ENCODE peak calls at places on chromosomes 11 and 22, in ten cellular contexts. One of them, this sample, is unnamed.

GRCh38 chr11:120343429-120343828 is 7.2 kb downstream of the ARHGEF12 start:
- DNase-seq in GM10248: peak
- DNase-seq in cardiac muscle cell: no peak
- DNase-seq in osteocyte: no peak
- DNase-seq in fibroblast of mammary gland: no peak
- DNase-seq in HCT116: no peak
- DNase-seq in CD8-positive, alpha-beta T cell: no peak
- DNase-seq in activated CD8-positive, alpha-beta T cell treated with anti-CD3 and anti-CD28 coated beads for 36 hours: peak
- DNase-seq in A673: peak
- DNase-seq in A549: no peak
- DNase-seq in this sample: no peak

GRCh38 chr22:44524806-44525205 is 26.8 kb upstream of the RTL6 start:
- DNase-seq in GM10248: no peak
- DNase-seq in cardiac muscle cell: no peak
- DNase-seq in osteocyte: peak
- DNase-seq in fibroblast of mammary gland: peak
- DNase-seq in HCT116: no peak
- DNase-seq in CD8-positive, alpha-beta T cell: no peak
- DNase-seq in activated CD8-positive, alpha-beta T cell treated with anti-CD3 and anti-CD28 coated beads for 36 hours: no peak
- DNase-seq in A673: no peak
- DNase-seq in A549: no peak
- DNase-seq in this sample: no peak

GRCh38 chr11:2582958-2583604 is 116.7 kb downstream of the KCNQ1OT1 start:
- DNase-seq in GM10248: no peak
- DNase-seq in cardiac muscle cell: no peak
- DNase-seq in osteocyte: peak
- DNase-seq in fibroblast of mammary gland: no peak
- DNase-seq in HCT116: no peak
- DNase-seq in CD8-positive, alpha-beta T cell: no peak
- DNase-seq in activated CD8-positive, alpha-beta T cell treated with anti-CD3 and anti-CD28 coated beads for 36 hours: no peak
- DNase-seq in A673: peak
- DNase-seq in A549: no peak
- DNase-seq in this sample: no peak

GRCh38 chr22:22554324-22555284 is 4.5 kb downstream of the PRAME start:
- DNase-seq in GM10248: peak
- DNase-seq in cardiac muscle cell: no peak
- DNase-seq in osteocyte: no peak
- DNase-seq in fibroblast of mammary gland: no peak
- DNase-seq in HCT116: no peak
- DNase-seq in CD8-positive, alpha-beta T cell: no peak
- DNase-seq in activated CD8-positive, alpha-beta T cell treated with anti-CD3 and anti-CD28 coated beads for 36 hours: no peak
- DNase-seq in A673: no peak
- DNase-seq in A549: no peak
- DNase-seq in this sample: no peak

GRCh38 chr22:39231197-39231950 is 13.4 kb downstream of the PDGFB start:
- DNase-seq in GM10248: no peak
- DNase-seq in cardiac muscle cell: no peak
- DNase-seq in osteocyte: no peak
- DNase-seq in fibroblast of mammary gland: no peak
- DNase-seq in HCT116: no peak
- DNase-seq in CD8-positive, alpha-beta T cell: no peak
- DNase-seq in activated CD8-positive, alpha-beta T cell treated with anti-CD3 and anti-CD28 coated beads for 36 hours: no peak
- DNase-seq in A673: no peak
- DNase-seq in A549: no peak
- DNase-seq in this sample: no peak

GRCh38 chr11:117407016-117407415 is 79.4 kb downstream of the CEP164 start:
- DNase-seq in GM10248: no peak
- DNase-seq in cardiac muscle cell: no peak
- DNase-seq in osteocyte: no peak
- DNase-seq in fibroblast of mammary gland: no peak
- DNase-seq in HCT116: no peak
- DNase-seq in CD8-positive, alpha-beta T cell: no peak
- DNase-seq in activated CD8-positive, alpha-beta T cell treated with anti-CD3 and anti-CD28 coated beads for 36 hours: no peak
- DNase-seq in A673: no peak
- DNase-seq in A549: no peak
- DNase-seq in this sample: no peak

GRCh38 chr22:36206255-36206654 is 4.6 kb upstream of the APOL4 start:
- DNase-seq in GM10248: no peak
- DNase-seq in cardiac muscle cell: no peak
- DNase-seq in osteocyte: no peak
- DNase-seq in fibroblast of mammary gland: no peak
- DNase-seq in HCT116: no peak
- DNase-seq in CD8-positive, alpha-beta T cell: no peak
- DNase-seq in activated CD8-positive, alpha-beta T cell treated with anti-CD3 and anti-CD28 coated beads for 36 hours: no peak
- DNase-seq in A673: no peak
- DNase-seq in A549: no peak
- DNase-seq in this sample: no peak

GRCh38 chr11:15663778-15664218 is 549.1 kb downstream of the INSC start:
- DNase-seq in GM10248: no peak
- DNase-seq in cardiac muscle cell: no peak
- DNase-seq in osteocyte: peak
- DNase-seq in fibroblast of mammary gland: no peak
- DNase-seq in HCT116: no peak
- DNase-seq in CD8-positive, alpha-beta T cell: no peak
- DNase-seq in activated CD8-positive, alpha-beta T cell treated with anti-CD3 and anti-CD28 coated beads for 36 hours: no peak
- DNase-seq in A673: peak
- DNase-seq in A549: no peak
- DNase-seq in this sample: no peak

GRCh38 chr11:95544095-95544795 is 245.3 kb downstream of the FAM76B start:
- DNase-seq in GM10248: no peak
- DNase-seq in cardiac muscle cell: no peak
- DNase-seq in osteocyte: no peak
- DNase-seq in fibroblast of mammary gland: peak
- DNase-seq in HCT116: no peak
- DNase-seq in CD8-positive, alpha-beta T cell: no peak
- DNase-seq in activated CD8-positive, alpha-beta T cell treated with anti-CD3 and anti-CD28 coated beads for 36 hours: no peak
- DNase-seq in A673: no peak
- DNase-seq in A549: no peak
- DNase-seq in this sample: no peak

GRCh38 chr11:2482199-2482598 is 37.4 kb downstream of the KCNQ1 start:
- DNase-seq in GM10248: no peak
- DNase-seq in cardiac muscle cell: no peak
- DNase-seq in osteocyte: no peak
- DNase-seq in fibroblast of mammary gland: no peak
- DNase-seq in HCT116: no peak
- DNase-seq in CD8-positive, alpha-beta T cell: no peak
- DNase-seq in activated CD8-positive, alpha-beta T cell treated with anti-CD3 and anti-CD28 coated beads for 36 hours: no peak
- DNase-seq in A673: no peak
- DNase-seq in A549: no peak
- DNase-seq in this sample: no peak

GRCh38 chr22:20584029-20584871 is 76.8 kb downstream of the MED15 start:
- DNase-seq in GM10248: no peak
- DNase-seq in cardiac muscle cell: no peak
- DNase-seq in osteocyte: no peak
- DNase-seq in fibroblast of mammary gland: no peak
- DNase-seq in HCT116: no peak
- DNase-seq in CD8-positive, alpha-beta T cell: no peak
- DNase-seq in activated CD8-positive, alpha-beta T cell treated with anti-CD3 and anti-CD28 coated beads for 36 hours: no peak
- DNase-seq in A673: no peak
- DNase-seq in A549: no peak
- DNase-seq in this sample: no peak

DNA sequence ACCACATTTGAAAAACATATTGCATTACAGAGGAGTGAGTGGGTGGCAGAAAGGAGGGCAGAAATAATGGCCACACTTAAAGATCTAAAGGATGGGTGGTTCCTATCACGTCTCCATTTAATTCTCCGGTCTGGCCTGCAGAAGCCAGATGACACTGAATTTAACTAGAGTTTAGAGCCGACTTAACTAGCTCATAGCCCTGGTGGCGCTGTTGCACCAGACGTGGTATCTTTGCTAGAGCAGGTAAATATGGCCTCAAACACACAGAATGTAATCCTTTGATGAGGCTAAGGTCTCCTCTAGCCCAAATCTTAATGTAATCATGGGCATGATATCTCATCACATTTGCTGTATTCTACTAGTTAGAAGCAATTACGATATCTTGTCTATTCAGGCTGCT is 51.5 kb upstream of the GAL start:
- DNase-seq in GM10248: no peak
- DNase-seq in cardiac muscle cell: peak
- DNase-seq in osteocyte: peak
- DNase-seq in fibroblast of mammary gland: peak
- DNase-seq in HCT116: peak
- DNase-seq in CD8-positive, alpha-beta T cell: peak
- DNase-seq in activated CD8-positive, alpha-beta T cell treated with anti-CD3 and anti-CD28 coated beads for 36 hours: peak
- DNase-seq in A673: peak
- DNase-seq in A549: peak
- DNase-seq in this sample: peak
- TF ChIP-seq CTCF in GM10248: peak
- TF ChIP-seq CTCF in cardiac muscle cell: peak
- TF ChIP-seq CTCF in osteocyte: peak
- TF ChIP-seq CTCF in fibroblast of mammary gland: peak
- TF ChIP-seq CTCF in HCT116: peak
- TF ChIP-seq CTCF in CD8-positive, alpha-beta T cell: peak
- TF ChIP-seq CTCF in activated CD8-positive, alpha-beta T cell treated with anti-CD3 and anti-CD28 coated beads for 36 hours: peak
- TF ChIP-seq CTCF in A673: peak
- TF ChIP-seq CTCF in A549: peak
- TF ChIP-seq CTCF in this sample: peak

DNA sequence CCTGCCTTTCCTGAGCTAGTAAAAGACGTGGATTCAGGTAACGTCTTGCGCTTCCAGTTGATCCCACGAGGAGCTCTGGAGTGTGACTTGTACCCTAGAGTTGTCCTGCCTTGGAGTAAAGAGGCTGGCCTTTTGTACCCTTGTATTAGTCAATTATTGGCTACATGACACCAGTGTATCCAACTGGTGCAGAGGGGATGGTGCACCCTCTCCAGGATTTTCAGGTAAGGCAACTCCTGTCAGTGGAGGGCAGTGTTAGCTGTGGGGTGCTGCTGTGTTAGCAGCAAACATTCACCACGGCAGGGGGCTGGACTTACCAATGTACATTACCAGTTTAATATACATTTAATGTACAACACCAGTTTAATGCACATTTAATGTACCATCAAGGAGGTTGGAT is 233.5 kb downstream of the MIAT start:
- DNase-seq in GM10248: no peak
- DNase-seq in cardiac muscle cell: peak
- DNase-seq in osteocyte: no peak
- DNase-seq in fibroblast of mammary gland: no peak
- DNase-seq in HCT116: peak
- DNase-seq in CD8-positive, alpha-beta T cell: no peak
- DNase-seq in activated CD8-positive, alpha-beta T cell treated with anti-CD3 and anti-CD28 coated beads for 36 hours: peak
- DNase-seq in A673: no peak
- DNase-seq in A549: no peak
- DNase-seq in this sample: no peak
- TF ChIP-seq CTCF in GM10248: no peak
- TF ChIP-seq CTCF in cardiac muscle cell: no peak
- TF ChIP-seq CTCF in osteocyte: peak
- TF ChIP-seq CTCF in fibroblast of mammary gland: no peak
- TF ChIP-seq CTCF in HCT116: peak
- TF ChIP-seq CTCF in CD8-positive, alpha-beta T cell: no peak
- TF ChIP-seq CTCF in activated CD8-positive, alpha-beta T cell treated with anti-CD3 and anti-CD28 coated beads for 36 hours: no peak
- TF ChIP-seq CTCF in A673: peak
- TF ChIP-seq CTCF in A549: peak
- TF ChIP-seq CTCF in this sample: no peak

DNA sequence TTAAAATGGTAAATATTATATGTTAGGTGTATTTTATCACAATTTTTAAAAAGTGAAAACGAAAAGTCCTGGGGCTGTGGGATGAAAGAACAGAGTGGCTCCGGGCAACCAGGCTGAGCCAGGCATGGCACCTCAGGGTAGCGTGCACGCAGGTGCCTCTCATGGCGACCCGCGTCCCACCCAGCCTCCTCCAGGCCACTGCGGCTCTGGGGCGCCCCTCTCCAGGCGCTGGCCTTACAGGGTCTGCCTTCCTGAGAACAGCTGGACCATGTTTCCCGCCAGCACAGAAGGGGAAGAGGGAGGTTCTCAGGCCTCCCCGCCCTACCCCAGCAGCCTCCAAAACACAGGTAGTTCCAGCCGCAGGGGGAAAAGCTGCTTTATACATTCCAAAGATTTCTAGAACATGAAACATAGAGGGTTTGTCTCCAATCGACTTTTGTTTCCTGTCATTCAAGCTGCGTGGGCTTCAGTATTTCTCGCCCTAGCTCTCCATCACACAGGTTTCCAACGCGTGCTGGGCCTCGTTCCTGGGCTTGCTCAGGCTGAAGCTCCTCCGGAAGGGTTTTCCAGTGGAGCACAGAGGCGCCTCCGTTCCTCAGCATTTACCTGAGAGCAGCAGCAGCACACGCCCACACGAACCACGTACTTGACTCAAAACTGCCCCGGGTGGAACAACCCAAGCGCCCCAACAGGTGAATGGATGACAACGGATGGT is 10.5 kb downstream of the EHD1 start:
- DNase-seq in GM10248: no peak
- DNase-seq in cardiac muscle cell: no peak
- DNase-seq in osteocyte: no peak
- DNase-seq in fibroblast of mammary gland: no peak
- DNase-seq in HCT116: no peak
- DNase-seq in CD8-positive, alpha-beta T cell: no peak
- DNase-seq in activated CD8-positive, alpha-beta T cell treated with anti-CD3 and anti-CD28 coated beads for 36 hours: no peak
- DNase-seq in A673: no peak
- DNase-seq in A549: no peak
- DNase-seq in this sample: no peak
- TF ChIP-seq CTCF in GM10248: no peak
- TF ChIP-seq CTCF in cardiac muscle cell: no peak
- TF ChIP-seq CTCF in osteocyte: no peak
- TF ChIP-seq CTCF in fibroblast of mammary gland: no peak
- TF ChIP-seq CTCF in HCT116: no peak
- TF ChIP-seq CTCF in CD8-positive, alpha-beta T cell: no peak
- TF ChIP-seq CTCF in activated CD8-positive, alpha-beta T cell treated with anti-CD3 and anti-CD28 coated beads for 36 hours: no peak
- TF ChIP-seq CTCF in A673: no peak
- TF ChIP-seq CTCF in A549: no peak
- TF ChIP-seq CTCF in this sample: no peak

GRCh38 chr11:59615132-59615636 is 390 bp downstream of the OSBP start:
- DNase-seq in GM10248: peak
- DNase-seq in cardiac muscle cell: no peak
- DNase-seq in osteocyte: no peak
- DNase-seq in fibroblast of mammary gland: no peak
- DNase-seq in HCT116: peak
- DNase-seq in CD8-positive, alpha-beta T cell: peak
- DNase-seq in activated CD8-positive, alpha-beta T cell treated with anti-CD3 and anti-CD28 coated beads for 36 hours: peak
- DNase-seq in A673: peak
- DNase-seq in A549: peak
- DNase-seq in this sample: peak
- TF ChIP-seq CTCF in GM10248: no peak
- TF ChIP-seq CTCF in cardiac muscle cell: no peak
- TF ChIP-seq CTCF in osteocyte: no peak
- TF ChIP-seq CTCF in fibroblast of mammary gland: no peak
- TF ChIP-seq CTCF in HCT116: no peak
- TF ChIP-seq CTCF in CD8-positive, alpha-beta T cell: no peak
- TF ChIP-seq CTCF in activated CD8-positive, alpha-beta T cell treated with anti-CD3 and anti-CD28 coated beads for 36 hours: no peak
- TF ChIP-seq CTCF in A673: no peak
- TF ChIP-seq CTCF in A549: no peak
- TF ChIP-seq CTCF in this sample: no peak

DNA sequence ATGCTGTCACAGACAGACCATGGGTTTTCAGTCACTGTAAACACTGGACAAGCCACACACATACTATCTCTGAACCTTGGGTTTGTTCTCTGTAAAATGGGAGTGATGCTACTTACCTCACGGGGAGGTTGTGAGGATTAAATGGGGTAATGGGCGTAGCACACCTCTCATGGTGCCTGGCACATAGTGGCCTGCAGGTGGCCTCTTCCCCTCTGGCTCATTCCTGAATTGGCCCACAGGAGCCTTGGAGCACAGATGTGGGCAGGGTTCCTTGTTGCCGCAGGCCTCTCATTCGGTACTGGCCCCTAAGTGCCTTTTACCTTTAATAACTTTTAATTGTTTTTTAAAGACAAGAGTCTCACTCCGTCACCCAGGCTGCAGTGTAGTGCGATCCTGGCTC is 11.7 kb downstream of the MICAL2 start:
- DNase-seq in GM10248: no peak
- DNase-seq in cardiac muscle cell: no peak
- DNase-seq in osteocyte: no peak
- DNase-seq in fibroblast of mammary gland: no peak
- DNase-seq in HCT116: peak
- DNase-seq in CD8-positive, alpha-beta T cell: no peak
- DNase-seq in activated CD8-positive, alpha-beta T cell treated with anti-CD3 and anti-CD28 coated beads for 36 hours: peak
- DNase-seq in A673: peak
- DNase-seq in A549: peak
- DNase-seq in this sample: no peak
- TF ChIP-seq CTCF in GM10248: peak
- TF ChIP-seq CTCF in cardiac muscle cell: peak
- TF ChIP-seq CTCF in osteocyte: peak
- TF ChIP-seq CTCF in fibroblast of mammary gland: peak
- TF ChIP-seq CTCF in HCT116: peak
- TF ChIP-seq CTCF in CD8-positive, alpha-beta T cell: no peak
- TF ChIP-seq CTCF in activated CD8-positive, alpha-beta T cell treated with anti-CD3 and anti-CD28 coated beads for 36 hours: no peak
- TF ChIP-seq CTCF in A673: peak
- TF ChIP-seq CTCF in A549: peak
- TF ChIP-seq CTCF in this sample: peak